ENCODE peak calls at places on chromosome 12, in eight cellular contexts. C is esophagus muscularis mucosa; L is tibial artery; W is aorta; S is heart right ventricle; G is CD4-positive, CD25-positive, alpha-beta regulatory T cell; X is hepatocyte; F is fibroblast of pulmonary artery. E is an unnamed sample.

GRCh38 chr12:76444408-76444984 is 96.3 kb upstream of the BBS10 start:
- DNase-seq in S (no peak), C (no peak), F (no peak), W (no peak), G (no peak), X (no peak), L (no peak), E (peak)

GRCh38 chr12:113214938-113215400 is 6.3 kb upstream of the TPCN1 start:
- DNase-seq in X (peak), L (peak), F (peak), G (no peak), C (no peak), W (peak), S (no peak), E (peak)

GRCh38 chr12:112004041-112004440 is 8.9 kb downstream of the TMEM116 start:
- DNase-seq in X (no peak), C (no peak), W (no peak), G (no peak), F (no peak), S (no peak), L (no peak), E (no peak)

GRCh38 chr12:27549801-27550652 is 26.0 kb downstream of the PPFIBP1 start:
- DNase-seq in F (peak), C (peak), X (peak), L (peak), S (peak), W (peak), G (no peak), E (no peak)

GRCh38 chr12:40647651-40648050 is 44.6 kb upstream of the CNTN1 start:
- DNase-seq in C (no peak), G (no peak), X (no peak), F (no peak), S (no peak), W (no peak), L (no peak), E (no peak)

GRCh38 chr12:71725011-71725410 is 29.7 kb upstream of the RAB21 start:
- DNase-seq in W (no peak), F (no peak), L (no peak), C (no peak), X (no peak), G (no peak), S (no peak), E (no peak)

GRCh38 chr12:51937941-51938340 is 13.6 kb upstream of the ACVR1B start:
- DNase-seq in L (no peak), F (no peak), X (no peak), S (no peak), C (no peak), W (no peak), G (no peak), E (no peak)

GRCh38 chr12:96329545-96329944 is 70.7 kb downstream of the CDK17 start:
- DNase-seq in G (no peak), C (no peak), S (no peak), X (no peak), W (no peak), L (no peak), F (no peak), E (no peak)

GRCh38 chr12:44372259-44372658 is 503.9 kb downstream of the NELL2 start:
- DNase-seq in F (no peak), S (no peak), W (no peak), C (no peak), X (no peak), G (no peak), L (no peak), E (no peak)

GRCh38 chr12:62227091-62227490 is 33.1 kb upstream of the USP15 start:
- DNase-seq in X (no peak), G (no peak), S (no peak), F (no peak), W (no peak), L (no peak), C (no peak), E (no peak)

GRCh38 chr12:1003600-1004271 is 12.7 kb downstream of the ERC1 start:
- DNase-seq in W (no peak), S (no peak), F (no peak), L (no peak), G (no peak), C (no peak), X (no peak), E (no peak)

GRCh38 chr12:42097971-42098370 is 46.7 kb downstream of the GXYLT1 start:
- DNase-seq in W (no peak), X (no peak), S (no peak), G (peak), L (no peak), F (peak), C (no peak), E (peak)
- H3K4me3 ChIP-seq in W (no peak), X (no peak), S (peak), G (peak), L (no peak), F (peak), C (no peak), E (peak)

GRCh38 chr12:49201595-49202295 is 12.9 kb upstream of the TUBA1A start:
- DNase-seq in S (no peak), G (no peak), L (peak), C (no peak), X (peak), W (no peak), F (peak), E (no peak)
- H3K4me3 ChIP-seq in S (peak), G (no peak), L (peak), C (peak), X (no peak), W (no peak), F (no peak), E (no peak)

GRCh38 chr12:46264057-46264456 is 4.8 kb downstream of the SLC38A1 start:
- DNase-seq in C (no peak), S (no peak), F (peak), X (no peak), W (no peak), L (no peak), G (no peak), E (peak)

GRCh38 chr12:46265734-46266133 is 3.1 kb downstream of the SLC38A1 start:
- DNase-seq in F (no peak), C (no peak), L (no peak), X (no peak), W (no peak), S (no peak), G (no peak), E (peak)

GRCh38 chr12:46266382-46266791 is 2.5 kb downstream of the SLC38A1 start:
- DNase-seq in S (no peak), C (no peak), G (no peak), F (peak), X (peak), L (no peak), W (no peak), E (peak)

GRCh38 chr12:46263140-46264017 is 5.5 kb downstream of the SLC38A1 start:
- DNase-seq in C (no peak), S (no peak), W (no peak), X (no peak), L (no peak), F (no peak), G (no peak), E (no peak)

GRCh38 chr12:46265102-46265501 is 3.7 kb downstream of the SLC38A1 start:
- DNase-seq in G (no peak), X (no peak), W (no peak), C (no peak), S (no peak), L (no peak), F (no peak), E (no peak)
- H3K4me3 ChIP-seq in G (peak), X (no peak), W (no peak), C (peak), S (no peak), L (no peak), F (no peak), E (peak)

DNA sequence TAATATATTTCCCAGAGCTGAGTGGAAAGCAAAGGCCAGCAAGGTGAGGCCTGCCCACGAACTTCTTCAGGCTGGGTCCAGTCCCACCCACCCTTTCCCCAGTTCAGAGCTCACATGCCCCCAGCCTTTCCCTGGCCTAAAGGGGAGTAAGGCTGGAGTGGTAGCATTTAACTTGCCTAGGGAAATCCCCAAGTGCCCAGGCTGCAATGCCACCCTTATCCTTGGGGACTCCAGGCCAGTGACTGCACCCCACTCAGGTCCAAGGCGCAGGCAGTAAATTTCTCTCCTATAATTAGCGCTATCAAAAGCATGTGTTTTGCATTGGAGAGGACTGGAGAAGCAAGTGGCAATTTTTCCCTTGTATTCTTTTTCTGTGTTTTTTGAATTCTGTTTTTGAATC is 3.7 kb upstream of the HOXC6 start:
- DNase-seq in C (no peak), W (no peak), G (no peak), F (no peak), X (no peak), S (no peak), L (no peak), E (no peak)
- H3K4me3 ChIP-seq in C (no peak), W (no peak), G (no peak), F (no peak), X (no peak), S (no peak), L (peak), E (no peak)

DNA sequence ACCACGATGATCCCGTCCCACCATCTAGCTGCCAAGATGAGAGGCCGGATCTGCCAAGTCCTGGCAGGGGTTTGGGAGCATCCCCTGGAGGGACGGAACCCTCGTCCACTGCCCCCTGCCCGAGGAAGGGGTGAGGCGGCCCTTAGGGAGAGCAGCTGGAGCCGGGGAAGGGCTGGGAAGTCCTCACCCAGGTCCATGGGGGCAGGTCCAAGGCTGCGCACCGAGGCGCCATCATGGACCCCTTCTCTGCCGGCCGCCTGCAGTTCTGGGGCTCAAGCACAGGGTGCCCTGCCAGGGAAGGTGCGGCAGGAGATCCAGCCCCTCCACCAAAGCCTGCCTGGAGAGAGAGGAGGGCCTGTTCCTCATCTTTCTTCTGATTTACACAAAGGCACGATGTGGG is 17.6 kb upstream of the FBRSL1 start:
- DNase-seq in L (no peak), S (no peak), W (no peak), G (no peak), X (no peak), F (no peak), C (no peak), E (no peak)
- H3K4me3 ChIP-seq in L (no peak), S (no peak), W (no peak), G (no peak), X (no peak), F (no peak), C (no peak), E (peak)

GRCh38 chr12:48002179-48002601 is 2.1 kb downstream of the COL2A1 start:
- DNase-seq in L (no peak), F (no peak), W (no peak), X (no peak), C (no peak), G (no peak), S (no peak), E (no peak)

GRCh38 chr12:48002773-48003218 is 1.5 kb downstream of the COL2A1 start:
- DNase-seq in C (no peak), W (peak), L (no peak), S (peak), F (peak), X (peak), G (no peak), E (no peak)

GRCh38 chr12:48001426-48002178 is 2.7 kb downstream of the COL2A1 start:
- DNase-seq in X (peak), L (peak), W (peak), G (no peak), S (peak), F (peak), C (no peak), E (no peak)

GRCh38 chr12:47999816-48000215 is 4.5 kb downstream of the COL2A1 start:
- DNase-seq in G (no peak), F (no peak), C (no peak), L (peak), W (no peak), S (no peak), X (no peak), E (no peak)

DNA sequence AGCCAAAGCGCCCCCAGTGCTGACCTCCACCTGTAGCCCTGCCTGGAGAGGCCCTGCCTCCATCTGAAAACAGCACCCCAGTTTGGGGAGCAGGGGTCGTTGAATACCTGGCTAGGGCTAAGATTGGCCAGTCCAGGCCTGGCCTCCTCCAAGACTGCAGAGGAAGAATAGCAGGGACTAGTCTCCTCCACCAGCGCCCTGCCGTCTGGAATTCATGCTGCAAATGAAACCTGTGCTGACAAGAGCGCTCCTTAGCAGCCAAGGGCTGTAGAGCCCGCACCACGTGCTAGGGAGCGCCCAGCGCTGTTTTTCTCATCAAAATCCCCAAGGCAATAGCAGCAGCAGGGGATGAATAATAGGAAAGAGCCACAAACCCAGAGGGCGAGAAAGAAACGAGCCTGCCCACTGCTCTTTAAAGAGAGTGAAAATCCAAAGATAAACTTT is 3.4 kb downstream of the COL2A1 start:
- DNase-seq in F (peak), L (peak), S (no peak), G (no peak), W (no peak), C (no peak), X (peak), E (no peak)
- H3K4me3 ChIP-seq in F (peak), L (peak), S (peak), G (no peak), W (no peak), C (peak), X (no peak), E (no peak)

GRCh38 chr12:20148241-20148640 is 220.1 kb upstream of the PDE3A start:
- DNase-seq in G (no peak), S (no peak), L (no peak), C (no peak), W (no peak), X (no peak), F (no peak), E (no peak)

GRCh38 chr12:20154060-20154459 is 214.3 kb upstream of the PDE3A start:
- DNase-seq in S (no peak), G (no peak), X (no peak), C (no peak), F (peak), W (no peak), L (no peak), E (peak)

GRCh38 chr12:20150835-20151234 is 217.5 kb upstream of the PDE3A start:
- DNase-seq in X (no peak), L (no peak), W (no peak), C (no peak), S (no peak), G (no peak), F (peak), E (no peak)
- H3K4me3 ChIP-seq in X (no peak), L (no peak), W (no peak), C (no peak), S (no peak), G (no peak), F (no peak), E (no peak)

GRCh38 chr12:119180380-119181040 is 1.8 kb downstream of the HSPB8 start:
- DNase-seq in S (peak), C (no peak), L (peak), F (peak), G (no peak), W (peak), X (peak), E (no peak)
- H3K4me3 ChIP-seq in S (peak), C (peak), L (peak), F (peak), G (no peak), W (peak), X (peak), E (no peak)

GRCh38 chr12:102522768-102523167 is 42.4 kb upstream of the IGF1 start:
- DNase-seq in X (no peak), L (no peak), G (no peak), C (no peak), F (no peak), S (no peak), W (no peak), E (peak)
- H3K4me3 ChIP-seq in X (no peak), L (no peak), G (no peak), C (no peak), F (no peak), S (no peak), W (no peak), E (no peak)

DNA sequence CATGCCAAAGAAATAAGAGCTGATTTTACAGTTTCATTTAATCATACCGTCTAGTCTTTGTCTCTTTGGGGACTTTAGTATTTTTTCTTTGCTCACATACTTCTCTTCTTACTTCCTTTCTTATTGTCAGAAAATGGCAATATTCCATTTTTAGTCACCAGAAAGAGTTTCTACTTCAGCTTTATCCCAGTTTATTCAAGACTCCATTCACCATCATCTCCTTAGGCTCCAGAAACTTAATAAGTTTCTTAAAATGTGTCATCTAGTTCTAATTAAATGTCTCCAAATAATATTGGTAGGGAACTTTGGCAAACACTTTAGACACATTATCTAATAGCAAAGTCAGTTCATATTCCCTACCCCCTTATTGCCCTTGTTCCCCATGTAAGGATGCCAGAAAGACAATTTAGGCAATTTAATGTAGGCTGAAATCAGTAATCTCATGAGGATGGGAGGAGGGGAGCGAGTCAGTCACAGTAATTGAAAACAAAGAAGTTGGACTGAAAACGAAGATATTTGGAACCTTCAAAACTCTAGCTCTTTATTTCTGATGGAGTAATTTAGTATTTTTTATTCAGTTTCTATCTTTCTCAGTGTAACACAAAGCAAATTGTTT is 15.0 kb downstream of the EPYC start:
- DNase-seq in F (no peak), L (no peak), X (no peak), S (no peak), C (no peak), G (no peak), W (no peak), E (no peak)
- H3K4me3 ChIP-seq in F (no peak), L (no peak), X (no peak), S (no peak), C (no peak), G (no peak), W (no peak), E (no peak)

E was measured in GM12865.